ENCODE peak calls at places on chromosomes 4 and X, in six cellular contexts. P is kidney epithelial cell, I is cardiac muscle cell, T is fibroblast of lung, D is HL-60, L is upper lobe of right lung. X is an unnamed sample.

GRCh38 chr4:68589790-68590189 is 13.7 kb upstream of the UGT2B17 start:
- DNase-seq in D (no peak), L (no peak), T (no peak), I (peak; percentile 2), P (no peak), X (no peak)

GRCh38 chr4:156568479-156568878 is 403.1 kb downstream of the PDGFC start:
- DNase-seq in I (no peak), D (no peak), T (no peak), L (no peak), P (no peak), X (no peak)

GRCh38 chrX:17065100-17065499 is 118.6 kb downstream of the REPS2 start:
- DNase-seq in P (no peak), L (no peak), T (no peak), I (no peak), D (no peak), X (no peak)

GRCh38 chr4:138310991-138311390 is 68.8 kb upstream of the SLC7A11 start:
- DNase-seq in I (no peak), P (no peak), D (no peak), L (no peak), T (peak; percentile 29), X (no peak)

GRCh38 chrX:139086243-139086642 is 374.7 kb upstream of the FGF13 start:
- DNase-seq in I (no peak), D (no peak), P (no peak), L (no peak), T (peak; percentile 2), X (no peak)

GRCh38 chr4:3683077-3683743 is 83.0 kb upstream of the ADRA2C start:
- DNase-seq in D (no peak), I (no peak), L (peak; percentile 61), P (no peak), T (no peak), X (no peak)

GRCh38 chr4:1626941-1627340 is 57.2 kb downstream of the FAM53A start:
- DNase-seq in P (no peak), D (no peak), L (no peak), T (no peak), I (no peak), X (no peak)

GRCh38 chr4:633976-634598 is 8.7 kb downstream of the PDE6B start:
- DNase-seq in T (no peak), D (no peak), P (no peak), I (no peak), L (peak; percentile 57), X (no peak)

GRCh38 chr4:40506492-40506891 is 123.2 kb downstream of the RBM47 start:
- DNase-seq in I (no peak), L (no peak), P (no peak), D (no peak), T (no peak), X (no peak)

GRCh38 chrX:111151764-111152163 is 55.8 kb downstream of the PAK3 start:
- DNase-seq in I (no peak), P (no peak), T (no peak), L (no peak), D (no peak), X (no peak)

DNA sequence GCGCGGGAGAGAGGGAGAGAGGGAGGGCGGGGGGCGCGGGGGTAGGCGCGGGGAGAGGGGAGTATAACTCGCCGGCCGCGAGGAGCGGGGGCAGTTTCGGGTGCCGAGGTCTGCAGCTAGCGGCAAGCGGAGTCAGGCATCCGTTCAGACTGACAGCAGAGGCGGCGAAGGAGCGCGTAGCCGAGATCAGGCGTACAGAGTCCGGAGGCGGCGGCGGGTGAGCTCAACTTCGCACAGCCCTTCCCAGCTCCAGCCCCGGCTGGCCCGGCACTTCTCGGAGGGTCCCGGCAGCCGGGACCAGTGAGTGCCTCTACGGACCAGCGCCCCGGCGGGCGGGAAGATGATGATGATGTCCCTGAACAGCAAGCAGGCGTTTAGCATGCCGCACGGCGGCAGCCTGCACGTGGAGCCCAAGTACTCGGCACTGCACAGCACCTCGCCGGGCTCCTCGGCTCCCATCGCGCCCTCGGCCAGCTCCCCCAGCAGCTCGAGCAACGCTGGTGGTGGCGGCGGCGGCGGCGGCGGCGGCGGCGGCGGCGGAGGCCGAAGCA is at the start of gene POU4F2:
- DNase-seq in T (no peak), L (peak; percentile 64), I (peak; percentile 65), P (no peak), D (no peak), X (no peak)
- H3K4me3 ChIP-seq in T (no peak within 1 kb of the TSS), L (no peak within 1 kb of the TSS), I (peak within 1 kb of the TSS; percentile 36), P (peak within 1 kb of the TSS; percentile 4), D (no peak within 1 kb of the TSS), X (no peak within 1 kb of the TSS)

GRCh38 chr4:172619218-172619617 is 549.4 kb upstream of the GALNT7 start:
- DNase-seq in P (no peak), I (no peak), L (no peak), T (no peak), D (no peak), X (no peak)

GRCh38 chr4:172619798-172620197 is 548.8 kb upstream of the GALNT7 start:
- DNase-seq in D (no peak), L (no peak), T (no peak), I (no peak), P (no peak), X (no peak)
- TF ChIP-seq CTCF in D (no peak), L (no peak), T (no peak), I (no peak), P (no peak), X (no peak)

GRCh38 chr4:113776016-113776415 is 14.5 kb upstream of the CAMK2D start:
- DNase-seq in T (no peak), P (no peak), I (no peak), D (no peak), L (no peak), X (no peak)

GRCh38 chr4:113772319-113772718 is 10.8 kb upstream of the CAMK2D start:
- DNase-seq in I (no peak), L (peak; percentile 62), D (no peak), T (no peak), P (no peak), X (no peak)

GRCh38 chr4:113769744-113770143 is 8.2 kb upstream of the CAMK2D start:
- DNase-seq in P (no peak), L (no peak), D (no peak), I (no peak), T (no peak), X (no peak)

GRCh38 chr4:113773756-113774155 is 12.2 kb upstream of the CAMK2D start:
- DNase-seq in T (no peak), I (no peak), D (no peak), P (no peak), L (no peak), X (no peak)

DNA sequence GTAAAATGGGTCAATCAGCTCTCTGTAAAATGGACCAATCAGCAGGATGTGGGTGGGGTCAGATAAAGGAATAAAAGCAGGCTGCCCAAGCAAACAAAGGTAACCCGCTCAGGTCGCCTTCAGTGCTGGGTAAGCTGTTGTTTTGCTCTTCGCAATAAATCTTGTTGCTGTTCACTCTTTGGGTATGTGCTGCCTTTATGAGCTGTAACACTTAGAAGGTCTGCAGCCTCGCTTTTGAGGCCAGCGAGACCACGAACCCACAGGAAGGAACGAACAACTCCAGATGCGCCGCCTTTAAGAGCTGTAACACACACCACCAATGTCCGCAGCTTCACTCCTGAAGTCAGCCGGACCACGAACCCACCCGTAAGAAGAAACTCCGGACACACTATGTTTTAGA is 11.5 kb upstream of the CAMK2D start:
- DNase-seq in P (no peak), T (no peak), L (no peak), I (no peak), D (no peak), X (no peak)
- H3K27me3 ChIP-seq in P (no peaks in the 10 kb centered on the region), T (no peaks in the 10 kb centered on the region), L (no peaks in the 10 kb centered on the region), I (no peaks in the 10 kb centered on the region), D (peaks cover 6% of the 10 kb centered on the region), X (no peaks in the 10 kb centered on the region)

GRCh38 chrX:154401918-154402621 is 3.9 kb downstream of the RPL10 start:
- DNase-seq in L (no peak), I (no peak), P (no peak), D (no peak), T (no peak), X (no peak)

GRCh38 chrX:154401045-154401799 is 3.0 kb downstream of the RPL10 start:
- DNase-seq in L (no peak), I (no peak), P (no peak), D (no peak), T (peak; percentile 19), X (no peak)

GRCh38 chrX:154397888-154398667 is at the start of gene RPL10:
- DNase-seq in T (peak; percentile 98), L (peak; percentile 96), I (peak; percentile 93), D (peak; percentile 94), P (peak; percentile 71), X (peak; percentile 96)

GRCh38 chrX:154398668-154399526 is 720 bp downstream of the RPL10 start:
- DNase-seq in T (peak; percentile 85), P (no peak), D (peak; percentile 85), I (peak; percentile 74), L (peak; percentile 91), X (peak; percentile 76)

DNA sequence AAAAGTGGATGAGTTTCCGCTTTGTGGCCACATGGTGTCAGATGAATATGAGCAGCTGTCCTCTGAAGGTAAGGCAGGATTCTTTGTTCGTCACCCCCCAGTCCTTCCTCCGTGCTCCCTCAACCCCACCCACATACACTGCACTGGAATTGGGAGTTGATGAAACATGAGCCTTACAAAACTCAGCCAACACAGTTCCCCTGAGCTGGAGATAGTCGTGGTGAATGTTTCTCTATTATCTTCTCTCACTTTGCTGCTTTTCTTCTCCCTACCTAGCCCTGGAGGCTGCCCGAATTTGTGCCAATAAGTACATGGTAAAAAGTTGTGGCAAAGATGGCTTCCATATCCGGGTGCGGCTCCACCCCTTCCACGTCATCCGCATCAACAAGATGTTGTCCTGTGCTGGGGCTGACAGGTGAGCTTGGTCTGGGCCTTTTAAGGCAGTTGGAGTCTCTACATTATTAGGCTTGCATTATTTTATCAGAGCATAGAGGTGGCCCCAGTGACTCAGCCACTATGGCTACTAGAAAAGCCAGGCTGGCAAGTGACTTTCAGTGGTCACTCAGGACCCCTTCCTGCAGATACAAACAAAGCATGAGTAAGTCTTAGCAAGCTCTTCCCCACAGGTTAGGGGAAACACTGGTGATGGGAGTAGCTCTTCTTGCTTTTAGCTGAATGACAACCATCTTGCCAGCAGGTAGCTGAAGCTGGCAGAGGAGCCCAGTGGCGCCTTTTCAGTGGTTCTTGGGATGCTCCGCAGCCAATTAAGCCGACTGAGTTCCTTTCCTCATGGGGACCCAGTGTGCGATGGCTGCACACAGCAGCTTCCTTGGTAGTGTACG is 1.6 kb downstream of the RPL10 start:
- DNase-seq in I (no peak), P (no peak), T (no peak), L (no peak), D (no peak), X (no peak)
- H3K4me3 ChIP-seq in I (peak overlapping the region; percentile 86), P (peak overlapping the region; percentile 96), T (peak overlapping the region; percentile 96), L (peak overlapping the region; percentile 71), D (peak overlapping the region; percentile 57), X (peak overlapping the region; percentile 89)

X was measured in GM06990.